ENCODE peak calls at places on chromosomes 12 and 14, in seven cellular contexts. K, Q, Y, X, H, U and D are unnamed samples.

GRCh38 chr14:100695423-100695738 is 31.3 kb upstream of the DLK1 start:
- DNase-seq in Y (no peak), Q (no peak), U (no peak), K (no peak), X (no peak), H (no peak), D (no peak)

GRCh38 chr14:89624500-89625156 is 207.6 kb upstream of the FOXN3 start:
- DNase-seq in U (no peak), K (no peak), X (no peak), H (no peak), Y (no peak), Q (no peak), D (no peak)

GRCh38 chr12:132423251-132424117 is 66.5 kb upstream of the FBRSL1 start:
- DNase-seq in X (no peak), H (peak), Y (no peak), Q (no peak), U (peak), K (peak), D (no peak)

GRCh38 chr12:92389466-92389865 is 243.8 kb upstream of the BTG1 start:
- DNase-seq in Q (no peak), X (no peak), H (no peak), U (no peak), K (no peak), Y (no peak), D (no peak)

GRCh38 chr14:51602176-51602759 is 49.4 kb upstream of the FRMD6 start:
- DNase-seq in U (no peak), H (no peak), Y (no peak), X (no peak), K (no peak), Q (no peak), D (no peak)

GRCh38 chr12:93825501-93825888 is 148.3 kb downstream of the CRADD start:
- DNase-seq in K (no peak), Y (no peak), H (no peak), Q (no peak), U (no peak), X (no peak), D (no peak)

GRCh38 chr14:49893309-49894213 is 679 bp downstream of the ARF6 start:
- DNase-seq in H (no peak), X (peak), Q (peak), Y (peak), K (peak), U (peak), D (peak)

GRCh38 chr12:103817791-103818190 is 23.2 kb downstream of the NT5DC3 start:
- DNase-seq in Q (no peak), Y (no peak), X (no peak), K (no peak), U (no peak), H (no peak), D (no peak)

GRCh38 chr12:111404362-111405148 is 1.2 kb upstream of the SH2B3 start:
- DNase-seq in H (no peak), U (no peak), Q (peak), Y (no peak), K (peak), X (no peak), D (no peak)

GRCh38 chr12:97561321-97562230 is 99.0 kb downstream of the RMST start:
- DNase-seq in Y (no peak), K (no peak), H (no peak), U (no peak), X (no peak), Q (no peak), D (no peak)

GRCh38 chr12:132600048-132601032 is 10.0 kb downstream of the LRCOL1 start:
- DNase-seq in U (peak), Q (peak), K (peak), X (peak), Y (peak), H (peak), D (peak)

GRCh38 chr12:109618091-109618490 is 44.5 kb downstream of the MVK start:
- DNase-seq in H (no peak), K (no peak), Q (no peak), X (no peak), U (no peak), Y (no peak), D (no peak)

GRCh38 chr12:87586158-87586557 is 443.0 kb downstream of the C12orf50 start:
- DNase-seq in U (no peak), X (no peak), H (no peak), Q (no peak), Y (no peak), K (no peak), D (no peak)

GRCh38 chr14:68975667-68976066 is 3.4 kb downstream of the ACTN1 start:
- DNase-seq in X (no peak), K (no peak), H (no peak), Q (peak), Y (peak), U (no peak), D (no peak)

GRCh38 chr12:79402626-79403025 is 288.1 kb downstream of the PAWR start:
- DNase-seq in K (no peak), X (no peak), H (no peak), Y (peak), U (no peak), Q (no peak), D (no peak)

GRCh38 chr14:91061309-91061887 is 957 bp upstream of the RPS6KA5 start:
- DNase-seq in Q (no peak), H (no peak), X (no peak), U (no peak), Y (no peak), K (no peak), D (no peak)